ENCODE peak calls at places on chromosomes 13 and 19, in eight cellular contexts. G is activated CD4-positive, CD25-positive, alpha-beta regulatory T cell; F is upper lobe of left lung; L is EH; R is B cell; E is tibial artery; Y is stimulated activated CD4-positive, alpha-beta T cell treated with anti-CD3 and anti-CD28 coated beads, Interleukin-4, amount 100 ng/mL, for 4 hours; U is mucosa of gallbladder. B is an unnamed sample.
A peak's percentile ranks its signal among the peaks of the same experiment; 100 is the strongest.

GRCh38 chr19:13100871-13101589 is 1.6 kb downstream of the LYL1 start:
- DNase-seq in R (no peak), U (no peak), G (no peak), L (no peak), F (no peak), Y (no peak), E (no peak), B (no peak)

GRCh38 chr13:106103779-106104178 is 431.7 kb downstream of the EFNB2 start:
- DNase-seq in U (no peak), R (no peak), Y (no peak), L (peak; percentile 97), F (no peak), E (no peak), G (no peak), B (peak; percentile 88)

GRCh38 chr19:40413291-40413994 is at the start of gene PRX:
- DNase-seq in Y (no peak), F (no peak), U (no peak), R (no peak), L (no peak), E (no peak), G (no peak), B (no peak)

GRCh38 chr19:55640043-55640576 is 692 bp upstream of the ZNF580 start:
- DNase-seq in R (peak; percentile 85), F (peak; percentile 95), Y (peak; percentile 77), L (peak; percentile 52), E (peak; percentile 50), G (peak; percentile 53), U (peak; percentile 73), B (peak; percentile 19)

GRCh38 chr13:65656740-65657329 is 1573.3 kb downstream of the PCDH9 start:
- DNase-seq in Y (no peak), G (no peak), U (no peak), L (peak; percentile 30), E (no peak), R (no peak), F (no peak), B (no peak)

GRCh38 chr13:74103196-74103595 is 31.0 kb downstream of the KLF12 start:
- DNase-seq in U (no peak), G (no peak), Y (no peak), F (no peak), L (no peak), E (no peak), R (no peak), B (no peak)

GRCh38 chr13:26604784-26605183 is 47.3 kb downstream of the WASF3 start:
- DNase-seq in Y (no peak), E (peak; percentile 87), G (no peak), R (no peak), F (no peak), U (no peak), L (no peak), B (no peak)

GRCh38 chr13:113491418-113491883 is 940 bp upstream of the DCUN1D2 start:
- DNase-seq in L (peak; percentile 46), Y (no peak), R (peak; percentile 55), G (no peak), F (peak; percentile 81), E (no peak), U (no peak), B (peak; percentile 10)

GRCh38 chr13:93388701-93389100 is 162.1 kb downstream of the GPC6 start:
- DNase-seq in Y (no peak), F (no peak), R (no peak), E (no peak), G (no peak), L (no peak), U (no peak), B (no peak)

GRCh38 chr13:110014719-110015118 is 228.3 kb upstream of the IRS2 start:
- DNase-seq in Y (no peak), G (no peak), U (no peak), R (no peak), E (no peak), L (no peak), F (no peak), B (no peak)

GRCh38 chr13:39250440-39250839 is 212.2 kb downstream of the NHLRC3 start:
- DNase-seq in L (no peak), Y (no peak), U (no peak), E (no peak), R (no peak), F (no peak), G (no peak), B (no peak)

GRCh38 chr19:17706750-17707181 is 12.5 kb upstream of the MAP1S start:
- DNase-seq in R (no peak), F (no peak), E (no peak), L (peak; percentile 71), Y (no peak), U (no peak), G (no peak), B (peak; percentile 13)

GRCh38 chr19:2282062-2282861 is at the start of gene PEAK3:
- DNase-seq in F (peak; percentile 92), U (peak; percentile 66), G (no peak), L (peak; percentile 72), E (peak; percentile 79), Y (peak; percentile 14), R (peak; percentile 71), B (no peak)

B was measured in HFFc6.